ENCODE peak calls at places on chromosome 19, in four cellular contexts. One of them, this sample, is unnamed.

GRCh38 chr19:861756-862528 is 2.5 kb downstream of the CFD start:
- DNase-seq in PC-9: no peak
- DNase-seq in Peyer's patch: peak
- DNase-seq in PC-3: peak
- DNase-seq in this sample: peak

GRCh38 chr19:47723573-47723923 is 10.3 kb downstream of the EHD2 start:
- DNase-seq in PC-3: peak
- DNase-seq in Peyer's patch: peak
- DNase-seq in PC-9: peak
- DNase-seq in this sample: no peak

GRCh38 chr19:662962-663681 is at the start of gene RNF126:
- DNase-seq in Peyer's patch: peak
- DNase-seq in PC-3: peak
- DNase-seq in PC-9: peak
- DNase-seq in this sample: peak

GRCh38 chr19:57642396-57643046 is 9.6 kb downstream of the ZNF211 start:
- DNase-seq in Peyer's patch: no peak
- DNase-seq in PC-3: no peak
- DNase-seq in PC-9: no peak
- DNase-seq in this sample: no peak

GRCh38 chr19:58356236-58356970 is 3.1 kb upstream of the A1BG start:
- DNase-seq in PC-3: no peak
- DNase-seq in PC-9: no peak
- DNase-seq in Peyer's patch: no peak
- DNase-seq in this sample: peak

GRCh38 chr19:6564393-6564792 is 26.6 kb downstream of the CD70 start:
- DNase-seq in PC-9: no peak
- DNase-seq in PC-3: peak
- DNase-seq in Peyer's patch: no peak
- DNase-seq in this sample: no peak

GRCh38 chr19:31538879-31539278 is 189.6 kb upstream of the TSHZ3 start:
- DNase-seq in Peyer's patch: no peak
- DNase-seq in PC-9: no peak
- DNase-seq in PC-3: no peak
- DNase-seq in this sample: no peak

GRCh38 chr19:43572172-43572588 is 3.1 kb downstream of the XRCC1 start:
- DNase-seq in PC-9: no peak
- DNase-seq in Peyer's patch: no peak
- DNase-seq in PC-3: no peak
- DNase-seq in this sample: no peak

GRCh38 chr19:5536337-5536894 is 31.3 kb downstream of the TINCR start:
- DNase-seq in PC-9: no peak
- DNase-seq in PC-3: peak
- DNase-seq in Peyer's patch: no peak
- DNase-seq in this sample: peak

GRCh38 chr19:38949580-38950367 is 19.0 kb downstream of the MRPS12 start:
- DNase-seq in PC-3: peak
- DNase-seq in PC-9: peak
- DNase-seq in Peyer's patch: peak
- DNase-seq in this sample: peak

GRCh38 chr19:11264452-11265176 is 2.3 kb upstream of the DOCK6 start:
- DNase-seq in Peyer's patch: peak
- DNase-seq in PC-3: no peak
- DNase-seq in PC-9: peak
- DNase-seq in this sample: no peak

GRCh38 chr19:38401148-38401547 is 1.7 kb upstream of the FAM98C start:
- DNase-seq in PC-3: peak
- DNase-seq in Peyer's patch: no peak
- DNase-seq in PC-9: peak
- DNase-seq in this sample: no peak

GRCh38 chr19:45076029-45076850 is at the start of gene ZNF296:
- DNase-seq in PC-9: peak
- DNase-seq in PC-3: peak
- DNase-seq in Peyer's patch: peak
- DNase-seq in this sample: peak

GRCh38 chr19:13152854-13153626 is 2.8 kb downstream of the IER2 start:
- DNase-seq in Peyer's patch: peak
- DNase-seq in PC-3: peak
- DNase-seq in PC-9: peak
- DNase-seq in this sample: peak
- TF ChIP-seq CTCF in Peyer's patch: no peak
- TF ChIP-seq CTCF in PC-3: peak
- TF ChIP-seq CTCF in PC-9: peak
- TF ChIP-seq CTCF in this sample: no peak

DNA sequence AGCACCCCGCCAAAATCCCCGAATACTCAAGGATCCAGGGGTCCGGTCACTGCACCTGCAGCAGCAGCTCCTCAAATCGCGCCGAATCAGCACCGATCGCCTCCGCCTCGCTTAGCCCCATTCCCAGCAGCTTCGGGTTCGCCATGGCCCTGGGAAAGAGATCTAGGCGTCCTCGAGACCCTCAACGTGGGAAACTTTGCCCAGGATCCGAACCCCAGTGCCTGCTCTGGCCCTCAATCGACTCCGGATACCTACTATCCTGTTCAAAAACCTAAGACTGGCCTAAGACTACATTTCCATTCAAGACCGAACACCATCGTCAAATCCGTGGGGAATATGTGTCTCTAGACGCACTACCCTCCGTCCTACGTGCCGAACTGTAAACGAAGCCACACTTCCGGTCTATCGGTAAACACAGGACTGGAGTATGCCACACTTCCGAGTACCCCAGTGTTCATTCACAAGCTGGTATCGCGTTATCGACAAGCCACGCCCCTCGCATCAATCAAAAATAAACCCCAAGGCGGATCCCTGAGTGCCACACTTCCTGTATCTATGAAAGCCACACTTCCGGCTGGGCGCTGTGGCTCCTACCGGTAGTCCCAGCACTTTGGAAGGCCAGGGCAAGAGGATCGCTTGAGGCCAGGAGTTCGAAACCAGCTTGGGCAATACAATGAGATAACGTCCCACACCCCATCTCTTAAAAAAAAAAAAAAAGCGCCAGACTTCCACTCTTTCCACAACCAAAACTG is at the start of gene PIH1D1:
- DNase-seq in Peyer's patch: peak
- DNase-seq in PC-9: peak
- DNase-seq in PC-3: peak
- DNase-seq in this sample: peak
- TF ChIP-seq CTCF in Peyer's patch: no peak
- TF ChIP-seq CTCF in PC-9: no peak
- TF ChIP-seq CTCF in PC-3: no peak
- TF ChIP-seq CTCF in this sample: no peak

DNA sequence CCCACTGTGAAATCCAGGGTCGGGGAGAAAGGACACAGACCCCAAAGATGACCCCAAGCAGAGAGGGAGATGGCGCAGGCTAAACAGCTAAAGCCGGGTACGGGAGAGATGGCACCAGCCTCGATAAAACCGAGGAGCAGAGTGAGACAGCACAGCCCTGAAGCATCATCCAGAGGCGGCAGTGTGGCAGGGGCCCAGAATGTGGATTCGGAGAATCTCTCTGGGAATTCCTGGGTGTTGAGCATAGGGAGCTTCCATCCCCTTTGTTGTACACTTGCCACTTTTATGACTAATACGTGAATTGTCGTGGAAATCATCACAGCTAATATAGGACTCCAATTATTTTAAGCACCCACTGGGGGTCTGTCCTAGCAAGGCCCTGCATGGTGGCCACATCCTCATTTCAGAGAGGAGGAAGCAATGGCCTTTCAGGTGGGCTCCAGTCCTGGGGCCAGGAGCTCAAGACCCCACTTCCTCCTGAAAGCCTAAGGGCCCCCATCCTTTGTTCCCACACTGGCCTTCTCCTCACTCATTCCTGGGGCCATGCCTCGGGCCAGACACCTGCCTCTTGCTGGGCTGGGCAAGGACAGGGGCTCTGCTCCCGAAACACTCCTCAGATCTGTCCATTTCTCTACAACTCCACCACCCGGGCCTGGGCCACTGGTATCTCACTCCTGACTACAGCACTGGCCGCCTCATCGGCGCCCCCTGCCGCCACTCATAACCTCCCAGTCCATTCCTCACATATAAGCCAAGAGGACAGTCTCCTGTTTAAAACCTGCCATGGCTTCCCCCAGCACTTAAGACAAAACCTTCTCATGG is 29.3 kb upstream of the ATP1A3 start:
- DNase-seq in PC-3: peak
- DNase-seq in PC-9: no peak
- DNase-seq in Peyer's patch: peak
- DNase-seq in this sample: peak
- TF ChIP-seq CTCF in PC-3: peak
- TF ChIP-seq CTCF in PC-9: peak
- TF ChIP-seq CTCF in Peyer's patch: no peak
- TF ChIP-seq CTCF in this sample: peak

GRCh38 chr19:13611596-13611995 is 105.3 kb upstream of the CACNA1A start:
- DNase-seq in Peyer's patch: no peak
- DNase-seq in PC-9: no peak
- DNase-seq in PC-3: no peak
- DNase-seq in this sample: no peak
- TF ChIP-seq CTCF in Peyer's patch: no peak
- TF ChIP-seq CTCF in PC-9: no peak
- TF ChIP-seq CTCF in PC-3: no peak
- TF ChIP-seq CTCF in this sample: no peak

GRCh38 chr19:51128227-51128626 is 3.5 kb downstream of the SIGLEC9 start:
- DNase-seq in PC-9: no peak
- DNase-seq in PC-3: no peak
- DNase-seq in Peyer's patch: no peak
- DNase-seq in this sample: no peak

GRCh38 chr19:51127755-51128154 is 3.0 kb downstream of the SIGLEC9 start:
- DNase-seq in PC-9: no peak
- DNase-seq in Peyer's patch: peak
- DNase-seq in PC-3: peak
- DNase-seq in this sample: no peak

GRCh38 chr19:51135004-51135403 is 7.1 kb upstream of the SIGLEC7 start:
- DNase-seq in PC-3: no peak
- DNase-seq in Peyer's patch: no peak
- DNase-seq in PC-9: no peak
- DNase-seq in this sample: no peak

GRCh38 chr19:51129716-51130115 is 5.0 kb downstream of the SIGLEC9 start:
- DNase-seq in PC-3: no peak
- DNase-seq in PC-9: no peak
- DNase-seq in Peyer's patch: no peak
- DNase-seq in this sample: no peak

GRCh38 chr19:51131780-51132680 is 7.3 kb downstream of the SIGLEC9 start:
- DNase-seq in PC-3: no peak
- DNase-seq in PC-9: no peak
- DNase-seq in Peyer's patch: peak
- DNase-seq in this sample: peak
- TF ChIP-seq CTCF in PC-3: no peak
- TF ChIP-seq CTCF in PC-9: no peak
- TF ChIP-seq CTCF in Peyer's patch: no peak
- TF ChIP-seq CTCF in this sample: no peak

DNA sequence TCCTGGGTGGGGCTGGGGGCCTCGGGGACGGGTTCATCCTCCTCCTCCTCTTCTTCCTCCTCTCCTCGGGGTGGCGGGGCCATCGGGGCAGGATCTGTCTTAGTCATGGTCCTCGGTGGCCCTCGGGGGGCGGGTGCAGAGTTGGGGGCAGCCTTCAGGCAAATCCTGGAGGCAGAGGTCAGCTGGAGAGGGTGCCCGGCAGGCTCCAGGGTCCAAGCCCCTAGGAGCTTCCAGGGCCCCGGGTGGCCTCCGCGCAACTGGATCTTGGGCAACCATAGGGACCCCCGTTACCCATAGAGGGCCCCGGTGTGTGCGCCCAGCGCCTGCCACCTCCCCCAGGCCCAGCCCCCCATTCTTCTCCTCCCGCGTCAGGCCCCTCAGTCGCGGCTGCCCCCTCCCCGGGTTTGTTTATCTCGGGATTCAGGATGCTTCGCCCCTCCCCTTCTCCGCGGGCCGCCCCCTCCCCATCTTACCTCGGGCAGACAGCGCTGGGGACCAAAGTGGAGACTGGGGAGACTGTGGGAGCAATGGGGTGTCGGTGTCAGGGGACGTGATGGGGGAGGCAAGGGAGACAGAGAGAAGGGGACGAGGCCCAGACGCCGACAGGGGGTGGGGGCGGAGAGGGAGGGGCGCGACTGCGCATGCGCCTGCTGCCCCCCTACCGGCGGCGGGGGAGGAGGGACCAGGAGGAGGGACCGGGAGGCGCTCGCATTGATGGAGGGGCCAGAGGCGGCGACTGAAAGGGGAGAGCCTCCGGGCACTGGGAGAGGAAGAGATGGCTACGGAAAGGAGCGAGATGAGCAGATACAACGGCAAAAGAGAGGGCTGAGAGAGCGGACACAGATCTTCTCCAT is at the start of gene CLIP3:
- DNase-seq in PC-3: no peak
- DNase-seq in PC-9: no peak
- DNase-seq in Peyer's patch: peak
- DNase-seq in this sample: peak
- TF ChIP-seq CTCF in PC-3: no peak
- TF ChIP-seq CTCF in PC-9: no peak
- TF ChIP-seq CTCF in Peyer's patch: no peak
- TF ChIP-seq CTCF in this sample: peak

DNA sequence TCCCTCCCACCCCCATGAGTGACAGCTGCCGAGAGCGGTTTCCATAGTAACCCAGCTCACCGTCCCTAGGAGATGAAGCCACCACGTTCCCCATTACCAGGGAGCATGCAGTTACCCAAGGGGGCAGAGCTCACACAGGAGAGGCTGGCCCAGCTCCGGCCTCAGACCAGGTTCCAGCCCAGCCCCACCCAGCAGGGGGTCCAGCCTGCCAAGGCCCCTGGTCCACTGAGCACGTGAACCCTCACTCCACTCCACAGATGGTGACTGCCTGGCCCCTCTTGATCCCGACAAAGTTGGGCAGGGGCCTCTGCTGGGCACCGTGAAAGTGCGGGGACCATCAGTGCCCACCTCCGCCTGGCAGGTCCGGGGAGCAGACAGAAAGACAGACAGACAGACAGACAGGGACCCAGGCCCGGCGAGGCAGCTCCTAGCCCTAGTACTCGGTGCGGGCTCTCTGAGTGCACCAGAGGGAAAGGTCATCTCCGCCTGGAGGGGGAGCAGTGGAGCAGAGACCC is 50.7 kb downstream of the CELF5 start:
- DNase-seq in PC-9: no peak
- DNase-seq in Peyer's patch: no peak
- DNase-seq in PC-3: peak
- DNase-seq in this sample: peak
- TF ChIP-seq CTCF in PC-9: no peak
- TF ChIP-seq CTCF in Peyer's patch: no peak
- TF ChIP-seq CTCF in PC-3: peak
- TF ChIP-seq CTCF in this sample: no peak

GRCh38 chr19:18340990-18341868 is 831 bp downstream of the PGPEP1 start:
- DNase-seq in Peyer's patch: peak
- DNase-seq in PC-9: peak
- DNase-seq in PC-3: peak
- DNase-seq in this sample: peak
- TF ChIP-seq CTCF in Peyer's patch: no peak
- TF ChIP-seq CTCF in PC-9: no peak
- TF ChIP-seq CTCF in PC-3: no peak
- TF ChIP-seq CTCF in this sample: no peak

GRCh38 chr19:9323919-9324583 is at the start of gene ZNF559:
- DNase-seq in PC-3: peak
- DNase-seq in PC-9: peak
- DNase-seq in Peyer's patch: peak
- DNase-seq in this sample: peak
- TF ChIP-seq CTCF in PC-3: peak
- TF ChIP-seq CTCF in PC-9: peak
- TF ChIP-seq CTCF in Peyer's patch: peak
- TF ChIP-seq CTCF in this sample: peak

This sample was measured in glutamatergic neuron.